ENCODE peak calls at places on chromosome 11, in seven cellular contexts. One of them, this sample, is unnamed.

GRCh38 chr11:71951741-71952310 is 23.0 kb downstream of the RNF121 start:
- DNase-seq in neural crest cell: no peak
- DNase-seq in coronary artery: no peak
- DNase-seq in astrocyte of the cerebellum: no peak
- DNase-seq in GM12864: no peak
- DNase-seq in body of pancreas: no peak
- DNase-seq in foreskin fibroblast: no peak
- DNase-seq in this sample: no peak

GRCh38 chr11:76588455-76589325 is 81.9 kb downstream of the LRRC32 start:
- DNase-seq in foreskin fibroblast: no peak
- DNase-seq in astrocyte of the cerebellum: no peak
- DNase-seq in neural crest cell: no peak
- DNase-seq in GM12864: no peak
- DNase-seq in coronary artery: no peak
- DNase-seq in body of pancreas: no peak
- DNase-seq in this sample: no peak

GRCh38 chr11:121534131-121535093 is 81.6 kb upstream of the SORL1-AS1 start:
- DNase-seq in astrocyte of the cerebellum: no peak
- DNase-seq in neural crest cell: no peak
- DNase-seq in body of pancreas: no peak
- DNase-seq in foreskin fibroblast: peak; percentile 43
- DNase-seq in GM12864: peak; percentile 44
- DNase-seq in coronary artery: no peak
- DNase-seq in this sample: peak; percentile 23

GRCh38 chr11:16536513-16536912 is 180.2 kb upstream of the SOX6 start:
- DNase-seq in neural crest cell: no peak
- DNase-seq in body of pancreas: no peak
- DNase-seq in foreskin fibroblast: no peak
- DNase-seq in GM12864: no peak
- DNase-seq in coronary artery: no peak
- DNase-seq in astrocyte of the cerebellum: no peak
- DNase-seq in this sample: no peak

GRCh38 chr11:19777032-19777341 is 64.3 kb downstream of the NAV2 start:
- DNase-seq in body of pancreas: peak; percentile 71
- DNase-seq in astrocyte of the cerebellum: no peak
- DNase-seq in foreskin fibroblast: no peak
- DNase-seq in neural crest cell: peak; percentile 34
- DNase-seq in coronary artery: peak; percentile 74
- DNase-seq in GM12864: no peak
- DNase-seq in this sample: no peak

GRCh38 chr11:40841231-40841630 is 618.2 kb downstream of the LRRC4C start:
- DNase-seq in foreskin fibroblast: no peak
- DNase-seq in body of pancreas: no peak
- DNase-seq in GM12864: no peak
- DNase-seq in coronary artery: no peak
- DNase-seq in astrocyte of the cerebellum: no peak
- DNase-seq in neural crest cell: no peak
- DNase-seq in this sample: no peak

GRCh38 chr11:75800728-75801361 is 14.2 kb upstream of the UVRAG start:
- DNase-seq in body of pancreas: no peak
- DNase-seq in astrocyte of the cerebellum: no peak
- DNase-seq in GM12864: no peak
- DNase-seq in coronary artery: no peak
- DNase-seq in neural crest cell: no peak
- DNase-seq in foreskin fibroblast: no peak
- DNase-seq in this sample: no peak

GRCh38 chr11:102843474-102843873 is at the start of gene MMP3:
- DNase-seq in foreskin fibroblast: peak; percentile 55
- DNase-seq in coronary artery: no peak
- DNase-seq in body of pancreas: no peak
- DNase-seq in astrocyte of the cerebellum: no peak
- DNase-seq in neural crest cell: no peak
- DNase-seq in GM12864: no peak
- DNase-seq in this sample: no peak

GRCh38 chr11:80155412-80156017 is 714.7 kb upstream of the TENM4 start:
- DNase-seq in neural crest cell: peak; percentile 6
- DNase-seq in foreskin fibroblast: peak; percentile 11
- DNase-seq in astrocyte of the cerebellum: no peak
- DNase-seq in coronary artery: no peak
- DNase-seq in body of pancreas: no peak
- DNase-seq in GM12864: no peak
- DNase-seq in this sample: no peak

GRCh38 chr11:74318241-74318932 is 6.9 kb upstream of the P4HA3 start:
- DNase-seq in GM12864: no peak
- DNase-seq in neural crest cell: no peak
- DNase-seq in foreskin fibroblast: peak; percentile 24
- DNase-seq in coronary artery: no peak
- DNase-seq in astrocyte of the cerebellum: peak; percentile 89
- DNase-seq in body of pancreas: no peak
- DNase-seq in this sample: no peak

GRCh38 chr11:74322667-74323066 is 11.2 kb upstream of the P4HA3 start:
- DNase-seq in GM12864: no peak
- DNase-seq in coronary artery: peak; percentile 89
- DNase-seq in foreskin fibroblast: no peak
- DNase-seq in body of pancreas: peak; percentile 26
- DNase-seq in neural crest cell: no peak
- DNase-seq in astrocyte of the cerebellum: no peak
- DNase-seq in this sample: no peak

GRCh38 chr11:74320538-74320937 is 9.1 kb upstream of the P4HA3 start:
- DNase-seq in coronary artery: no peak
- DNase-seq in neural crest cell: no peak
- DNase-seq in body of pancreas: no peak
- DNase-seq in foreskin fibroblast: no peak
- DNase-seq in astrocyte of the cerebellum: no peak
- DNase-seq in GM12864: no peak
- DNase-seq in this sample: no peak

GRCh38 chr11:74319139-74319538 is 7.7 kb upstream of the P4HA3 start:
- DNase-seq in neural crest cell: no peak
- DNase-seq in body of pancreas: no peak
- DNase-seq in GM12864: no peak
- DNase-seq in foreskin fibroblast: peak; percentile 83
- DNase-seq in astrocyte of the cerebellum: peak; percentile 51
- DNase-seq in coronary artery: no peak
- DNase-seq in this sample: no peak

GRCh38 chr11:74321487-74322188 is 10.2 kb upstream of the P4HA3 start:
- DNase-seq in coronary artery: no peak
- DNase-seq in neural crest cell: no peak
- DNase-seq in astrocyte of the cerebellum: peak; percentile 40
- DNase-seq in GM12864: no peak
- DNase-seq in foreskin fibroblast: peak; percentile 73
- DNase-seq in body of pancreas: no peak
- DNase-seq in this sample: no peak
- TF ChIP-seq CTCF in coronary artery: no peak
- TF ChIP-seq CTCF in neural crest cell: peak; percentile 66
- TF ChIP-seq CTCF in astrocyte of the cerebellum: peak; percentile 71
- TF ChIP-seq CTCF in GM12864: peak; percentile 77
- TF ChIP-seq CTCF in foreskin fibroblast: peak; percentile 56
- TF ChIP-seq CTCF in body of pancreas: peak; percentile 47
- TF ChIP-seq CTCF in this sample: peak; percentile 59

GRCh38 chr11:132349806-132350733 is 979.7 kb downstream of the NTM start:
- DNase-seq in neural crest cell: no peak
- DNase-seq in coronary artery: no peak
- DNase-seq in body of pancreas: no peak
- DNase-seq in foreskin fibroblast: no peak
- DNase-seq in astrocyte of the cerebellum: peak; percentile 4
- DNase-seq in GM12864: no peak
- DNase-seq in this sample: no peak
- TF ChIP-seq CTCF in neural crest cell: no peak
- TF ChIP-seq CTCF in coronary artery: no peak
- TF ChIP-seq CTCF in body of pancreas: no peak
- TF ChIP-seq CTCF in foreskin fibroblast: no peak
- TF ChIP-seq CTCF in astrocyte of the cerebellum: no peak
- TF ChIP-seq CTCF in GM12864: no peak
- TF ChIP-seq CTCF in this sample: no peak

DNA sequence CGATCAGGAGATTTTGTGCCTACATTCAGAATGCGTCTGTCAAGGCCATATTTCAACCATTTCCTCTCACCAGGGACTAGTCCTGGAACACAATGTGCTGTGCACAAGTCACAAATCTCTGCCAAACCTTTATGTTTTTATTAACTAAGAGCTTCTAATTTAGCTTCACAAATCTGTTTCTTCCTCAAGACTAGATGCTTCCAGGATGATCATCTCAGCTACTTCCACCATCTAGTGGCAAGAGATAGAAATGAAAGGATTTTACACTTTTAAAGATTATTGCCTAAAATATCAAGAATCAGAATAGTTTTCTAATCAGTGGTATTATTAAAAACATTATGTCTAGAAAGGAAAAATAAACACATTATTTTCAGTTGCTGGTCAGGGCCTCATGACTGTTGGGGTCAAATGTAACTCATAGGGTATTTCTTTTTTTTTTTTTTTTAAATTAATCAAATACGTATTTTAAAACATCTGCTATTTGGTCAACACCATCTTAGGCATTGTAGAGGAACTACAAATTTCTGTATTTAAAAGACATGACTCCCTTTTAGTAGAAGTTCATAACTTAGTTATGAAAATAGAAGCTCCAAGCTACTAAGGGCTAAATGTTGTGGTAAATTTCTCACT is 1102.6 kb downstream of the DLG2 start:
- DNase-seq in foreskin fibroblast: peak; percentile 0
- DNase-seq in neural crest cell: no peak
- DNase-seq in GM12864: no peak
- DNase-seq in body of pancreas: no peak
- DNase-seq in coronary artery: no peak
- DNase-seq in astrocyte of the cerebellum: peak; percentile 4
- DNase-seq in this sample: no peak
- TF ChIP-seq CTCF in foreskin fibroblast: peak; percentile 42
- TF ChIP-seq CTCF in neural crest cell: peak; percentile 73
- TF ChIP-seq CTCF in GM12864: peak; percentile 32
- TF ChIP-seq CTCF in body of pancreas: peak; percentile 44
- TF ChIP-seq CTCF in coronary artery: peak; percentile 15
- TF ChIP-seq CTCF in astrocyte of the cerebellum: peak; percentile 59
- TF ChIP-seq CTCF in this sample: peak; percentile 45

GRCh38 chr11:61693897-61694840 is 14.0 kb downstream of the DAGLA start:
- DNase-seq in neural crest cell: no peak
- DNase-seq in foreskin fibroblast: no peak
- DNase-seq in body of pancreas: peak; percentile 63
- DNase-seq in astrocyte of the cerebellum: no peak
- DNase-seq in GM12864: no peak
- DNase-seq in coronary artery: no peak
- DNase-seq in this sample: no peak

GRCh38 chr11:61697093-61697492 is 16.9 kb downstream of the DAGLA start:
- DNase-seq in foreskin fibroblast: no peak
- DNase-seq in neural crest cell: no peak
- DNase-seq in GM12864: no peak
- DNase-seq in astrocyte of the cerebellum: no peak
- DNase-seq in body of pancreas: peak; percentile 86
- DNase-seq in coronary artery: no peak
- DNase-seq in this sample: no peak

GRCh38 chr11:61695917-61696316 is 15.7 kb downstream of the DAGLA start:
- DNase-seq in body of pancreas: peak; percentile 88
- DNase-seq in astrocyte of the cerebellum: no peak
- DNase-seq in foreskin fibroblast: peak; percentile 57
- DNase-seq in coronary artery: peak; percentile 84
- DNase-seq in neural crest cell: no peak
- DNase-seq in GM12864: no peak
- DNase-seq in this sample: no peak

GRCh38 chr11:61696602-61697001 is 16.4 kb downstream of the DAGLA start:
- DNase-seq in body of pancreas: no peak
- DNase-seq in coronary artery: no peak
- DNase-seq in neural crest cell: no peak
- DNase-seq in GM12864: no peak
- DNase-seq in foreskin fibroblast: no peak
- DNase-seq in astrocyte of the cerebellum: no peak
- DNase-seq in this sample: no peak

GRCh38 chr11:61694971-61695706 is 14.9 kb downstream of the DAGLA start:
- DNase-seq in body of pancreas: peak; percentile 78
- DNase-seq in foreskin fibroblast: no peak
- DNase-seq in astrocyte of the cerebellum: no peak
- DNase-seq in neural crest cell: no peak
- DNase-seq in coronary artery: no peak
- DNase-seq in GM12864: no peak
- DNase-seq in this sample: no peak
- TF ChIP-seq CTCF in body of pancreas: peak; percentile 44
- TF ChIP-seq CTCF in foreskin fibroblast: peak; percentile 12
- TF ChIP-seq CTCF in astrocyte of the cerebellum: no peak
- TF ChIP-seq CTCF in neural crest cell: peak; percentile 49
- TF ChIP-seq CTCF in coronary artery: no peak
- TF ChIP-seq CTCF in GM12864: no peak
- TF ChIP-seq CTCF in this sample: peak; percentile 42